ENCODE peak calls at places on chromosome 15, in ten cellular contexts. One of them, this sample, is unnamed.

GRCh38 chr15:74320358-74321247 is 46.8 kb downstream of the CYP11A1 start:
- DNase-seq in dorsolateral prefrontal cortex: peak; percentile 67
- DNase-seq in AG10803: peak; percentile 44
- DNase-seq in kidney: no peak
- DNase-seq in fibroblast of lung: no peak
- DNase-seq in RWPE1: peak; percentile 30
- DNase-seq in heart left ventricle: peak; percentile 64
- DNase-seq in OCI-LY7: peak; percentile 43
- DNase-seq in endothelial cell: peak; percentile 67
- DNase-seq in neural progenitor cell: peak; percentile 81
- DNase-seq in this sample: peak; percentile 46

GRCh38 chr15:35705885-35706590 is 160.1 kb upstream of the DPH6 start:
- DNase-seq in RWPE1: no peak
- DNase-seq in heart left ventricle: peak; percentile 53
- DNase-seq in OCI-LY7: no peak
- DNase-seq in kidney: no peak
- DNase-seq in neural progenitor cell: no peak
- DNase-seq in AG10803: peak; percentile 18
- DNase-seq in dorsolateral prefrontal cortex: no peak
- DNase-seq in endothelial cell: no peak
- DNase-seq in fibroblast of lung: peak; percentile 82
- DNase-seq in this sample: peak; percentile 33

GRCh38 chr15:31343831-31344230 is 17.2 kb downstream of the KLF13 start:
- DNase-seq in OCI-LY7: no peak
- DNase-seq in endothelial cell: no peak
- DNase-seq in neural progenitor cell: no peak
- DNase-seq in dorsolateral prefrontal cortex: no peak
- DNase-seq in RWPE1: no peak
- DNase-seq in heart left ventricle: no peak
- DNase-seq in AG10803: no peak
- DNase-seq in kidney: no peak
- DNase-seq in fibroblast of lung: no peak
- DNase-seq in this sample: no peak

GRCh38 chr15:84112025-84112424 is 123.5 kb upstream of the GOLGA6L4 start:
- DNase-seq in RWPE1: peak; percentile 5
- DNase-seq in fibroblast of lung: peak; percentile 45
- DNase-seq in dorsolateral prefrontal cortex: no peak
- DNase-seq in endothelial cell: no peak
- DNase-seq in heart left ventricle: no peak
- DNase-seq in kidney: no peak
- DNase-seq in neural progenitor cell: no peak
- DNase-seq in AG10803: no peak
- DNase-seq in OCI-LY7: no peak
- DNase-seq in this sample: peak; percentile 51

GRCh38 chr15:58401991-58402649 is 29.7 kb upstream of the LIPC start:
- DNase-seq in RWPE1: peak; percentile 31
- DNase-seq in AG10803: peak; percentile 19
- DNase-seq in endothelial cell: no peak
- DNase-seq in OCI-LY7: no peak
- DNase-seq in neural progenitor cell: no peak
- DNase-seq in heart left ventricle: no peak
- DNase-seq in dorsolateral prefrontal cortex: no peak
- DNase-seq in fibroblast of lung: no peak
- DNase-seq in kidney: no peak
- DNase-seq in this sample: peak; percentile 78

GRCh38 chr15:83158393-83158792 is 49.2 kb downstream of the HDGFL3 start:
- DNase-seq in endothelial cell: no peak
- DNase-seq in RWPE1: peak; percentile 33
- DNase-seq in fibroblast of lung: peak; percentile 66
- DNase-seq in heart left ventricle: no peak
- DNase-seq in kidney: no peak
- DNase-seq in OCI-LY7: no peak
- DNase-seq in neural progenitor cell: no peak
- DNase-seq in AG10803: no peak
- DNase-seq in dorsolateral prefrontal cortex: no peak
- DNase-seq in this sample: peak; percentile 49

GRCh38 chr15:73683624-73684536 is at the start of gene CD276:
- DNase-seq in heart left ventricle: peak; percentile 89
- DNase-seq in OCI-LY7: no peak
- DNase-seq in dorsolateral prefrontal cortex: peak; percentile 75
- DNase-seq in neural progenitor cell: peak; percentile 93
- DNase-seq in kidney: peak; percentile 90
- DNase-seq in RWPE1: peak; percentile 77
- DNase-seq in fibroblast of lung: peak; percentile 76
- DNase-seq in endothelial cell: peak; percentile 77
- DNase-seq in AG10803: peak; percentile 68
- DNase-seq in this sample: peak; percentile 33

GRCh38 chr15:57677206-57677605 is 29.3 kb upstream of the POLR2M start:
- DNase-seq in kidney: no peak
- DNase-seq in endothelial cell: no peak
- DNase-seq in fibroblast of lung: no peak
- DNase-seq in OCI-LY7: no peak
- DNase-seq in dorsolateral prefrontal cortex: no peak
- DNase-seq in neural progenitor cell: no peak
- DNase-seq in heart left ventricle: no peak
- DNase-seq in AG10803: peak; percentile 12
- DNase-seq in RWPE1: no peak
- DNase-seq in this sample: no peak

GRCh38 chr15:39369768-39370167 is 211.1 kb upstream of the THBS1 start:
- DNase-seq in AG10803: no peak
- DNase-seq in dorsolateral prefrontal cortex: no peak
- DNase-seq in heart left ventricle: no peak
- DNase-seq in fibroblast of lung: no peak
- DNase-seq in RWPE1: no peak
- DNase-seq in kidney: no peak
- DNase-seq in endothelial cell: no peak
- DNase-seq in OCI-LY7: no peak
- DNase-seq in neural progenitor cell: no peak
- DNase-seq in this sample: no peak

GRCh38 chr15:48538941-48539340 is 106.6 kb downstream of the FBN1 start:
- DNase-seq in fibroblast of lung: no peak
- DNase-seq in RWPE1: no peak
- DNase-seq in kidney: no peak
- DNase-seq in heart left ventricle: no peak
- DNase-seq in OCI-LY7: no peak
- DNase-seq in AG10803: no peak
- DNase-seq in dorsolateral prefrontal cortex: no peak
- DNase-seq in endothelial cell: no peak
- DNase-seq in neural progenitor cell: no peak
- DNase-seq in this sample: no peak
- TF ChIP-seq CTCF in fibroblast of lung: no peak
- TF ChIP-seq CTCF in RWPE1: no peak
- TF ChIP-seq CTCF in kidney: no peak
- TF ChIP-seq CTCF in heart left ventricle: no peak
- TF ChIP-seq CTCF in OCI-LY7: no peak
- TF ChIP-seq CTCF in AG10803: no peak
- TF ChIP-seq CTCF in dorsolateral prefrontal cortex: no peak
- TF ChIP-seq CTCF in endothelial cell: no peak
- TF ChIP-seq CTCF in neural progenitor cell: no peak
- TF ChIP-seq CTCF in this sample: no peak

GRCh38 chr15:78242128-78242527 is 7.8 kb upstream of the ACSBG1 start:
- DNase-seq in endothelial cell: peak; percentile 63
- DNase-seq in dorsolateral prefrontal cortex: no peak
- DNase-seq in OCI-LY7: peak; percentile 13
- DNase-seq in fibroblast of lung: no peak
- DNase-seq in RWPE1: no peak
- DNase-seq in heart left ventricle: no peak
- DNase-seq in AG10803: no peak
- DNase-seq in kidney: no peak
- DNase-seq in neural progenitor cell: peak; percentile 51
- DNase-seq in this sample: peak; percentile 17
- TF ChIP-seq CTCF in endothelial cell: peak; percentile 32
- TF ChIP-seq CTCF in dorsolateral prefrontal cortex: peak; percentile 32
- TF ChIP-seq CTCF in OCI-LY7: peak; percentile 68
- TF ChIP-seq CTCF in fibroblast of lung: peak; percentile 36
- TF ChIP-seq CTCF in RWPE1: peak; percentile 37
- TF ChIP-seq CTCF in heart left ventricle: no peak
- TF ChIP-seq CTCF in AG10803: peak; percentile 57
- TF ChIP-seq CTCF in kidney: no peak
- TF ChIP-seq CTCF in neural progenitor cell: peak; percentile 57
- TF ChIP-seq CTCF in this sample: peak; percentile 38

GRCh38 chr15:63166219-63166618 is 8.9 kb upstream of the RPS27L start:
- DNase-seq in neural progenitor cell: no peak
- DNase-seq in AG10803: peak; percentile 21
- DNase-seq in dorsolateral prefrontal cortex: no peak
- DNase-seq in heart left ventricle: no peak
- DNase-seq in RWPE1: no peak
- DNase-seq in kidney: no peak
- DNase-seq in fibroblast of lung: no peak
- DNase-seq in OCI-LY7: peak; percentile 45
- DNase-seq in endothelial cell: no peak
- DNase-seq in this sample: no peak
- TF ChIP-seq CTCF in neural progenitor cell: no peak
- TF ChIP-seq CTCF in AG10803: peak; percentile 19
- TF ChIP-seq CTCF in dorsolateral prefrontal cortex: no peak
- TF ChIP-seq CTCF in heart left ventricle: peak; percentile 8
- TF ChIP-seq CTCF in RWPE1: no peak
- TF ChIP-seq CTCF in kidney: peak; percentile 8
- TF ChIP-seq CTCF in fibroblast of lung: no peak
- TF ChIP-seq CTCF in OCI-LY7: peak; percentile 67
- TF ChIP-seq CTCF in endothelial cell: no peak
- TF ChIP-seq CTCF in this sample: peak; percentile 11

GRCh38 chr15:88258021-88258641 is 1.6 kb upstream of the NTRK3 start:
- DNase-seq in neural progenitor cell: peak; percentile 74
- DNase-seq in dorsolateral prefrontal cortex: peak; percentile 69
- DNase-seq in fibroblast of lung: peak; percentile 27
- DNase-seq in OCI-LY7: peak; percentile 29
- DNase-seq in kidney: no peak
- DNase-seq in endothelial cell: peak; percentile 71
- DNase-seq in RWPE1: no peak
- DNase-seq in heart left ventricle: no peak
- DNase-seq in AG10803: peak; percentile 11
- DNase-seq in this sample: no peak
- TF ChIP-seq CTCF in neural progenitor cell: peak; percentile 75
- TF ChIP-seq CTCF in dorsolateral prefrontal cortex: peak; percentile 42
- TF ChIP-seq CTCF in fibroblast of lung: no peak
- TF ChIP-seq CTCF in OCI-LY7: peak; percentile 64
- TF ChIP-seq CTCF in kidney: no peak
- TF ChIP-seq CTCF in endothelial cell: peak; percentile 73
- TF ChIP-seq CTCF in RWPE1: no peak
- TF ChIP-seq CTCF in heart left ventricle: peak; percentile 24
- TF ChIP-seq CTCF in AG10803: peak; percentile 30
- TF ChIP-seq CTCF in this sample: peak; percentile 13

GRCh38 chr15:100259266-100259665 is 82.5 kb downstream of the ADAMTS17 start:
- DNase-seq in dorsolateral prefrontal cortex: no peak
- DNase-seq in neural progenitor cell: no peak
- DNase-seq in fibroblast of lung: no peak
- DNase-seq in heart left ventricle: no peak
- DNase-seq in OCI-LY7: no peak
- DNase-seq in endothelial cell: no peak
- DNase-seq in AG10803: no peak
- DNase-seq in RWPE1: no peak
- DNase-seq in kidney: no peak
- DNase-seq in this sample: no peak
- TF ChIP-seq CTCF in dorsolateral prefrontal cortex: no peak
- TF ChIP-seq CTCF in neural progenitor cell: no peak
- TF ChIP-seq CTCF in fibroblast of lung: no peak
- TF ChIP-seq CTCF in heart left ventricle: no peak
- TF ChIP-seq CTCF in OCI-LY7: no peak
- TF ChIP-seq CTCF in endothelial cell: no peak
- TF ChIP-seq CTCF in AG10803: no peak
- TF ChIP-seq CTCF in RWPE1: no peak
- TF ChIP-seq CTCF in kidney: no peak
- TF ChIP-seq CTCF in this sample: no peak

GRCh38 chr15:90101969-90102890 is at the start of gene IDH2:
- DNase-seq in neural progenitor cell: peak; percentile 97
- DNase-seq in heart left ventricle: peak; percentile 86
- DNase-seq in dorsolateral prefrontal cortex: peak; percentile 80
- DNase-seq in kidney: peak; percentile 94
- DNase-seq in RWPE1: peak; percentile 93
- DNase-seq in fibroblast of lung: peak; percentile 80
- DNase-seq in OCI-LY7: peak; percentile 84
- DNase-seq in endothelial cell: peak; percentile 89
- DNase-seq in AG10803: peak; percentile 79
- DNase-seq in this sample: peak; percentile 84
- TF ChIP-seq CTCF in neural progenitor cell: no peak
- TF ChIP-seq CTCF in heart left ventricle: no peak
- TF ChIP-seq CTCF in dorsolateral prefrontal cortex: no peak
- TF ChIP-seq CTCF in kidney: no peak
- TF ChIP-seq CTCF in RWPE1: no peak
- TF ChIP-seq CTCF in fibroblast of lung: no peak
- TF ChIP-seq CTCF in OCI-LY7: no peak
- TF ChIP-seq CTCF in endothelial cell: no peak
- TF ChIP-seq CTCF in AG10803: no peak
- TF ChIP-seq CTCF in this sample: no peak

GRCh38 chr15:25891108-25891507 is 28.0 kb upstream of the ATP10A start:
- DNase-seq in RWPE1: no peak
- DNase-seq in neural progenitor cell: no peak
- DNase-seq in AG10803: no peak
- DNase-seq in kidney: no peak
- DNase-seq in fibroblast of lung: no peak
- DNase-seq in heart left ventricle: no peak
- DNase-seq in OCI-LY7: no peak
- DNase-seq in dorsolateral prefrontal cortex: no peak
- DNase-seq in endothelial cell: no peak
- DNase-seq in this sample: no peak

GRCh38 chr15:25897658-25898057 is 34.5 kb upstream of the ATP10A start:
- DNase-seq in neural progenitor cell: no peak
- DNase-seq in kidney: no peak
- DNase-seq in fibroblast of lung: no peak
- DNase-seq in endothelial cell: no peak
- DNase-seq in AG10803: no peak
- DNase-seq in dorsolateral prefrontal cortex: no peak
- DNase-seq in heart left ventricle: no peak
- DNase-seq in RWPE1: no peak
- DNase-seq in OCI-LY7: no peak
- DNase-seq in this sample: no peak

GRCh38 chr15:25893621-25894020 is 30.5 kb upstream of the ATP10A start:
- DNase-seq in fibroblast of lung: no peak
- DNase-seq in kidney: no peak
- DNase-seq in OCI-LY7: no peak
- DNase-seq in RWPE1: no peak
- DNase-seq in dorsolateral prefrontal cortex: no peak
- DNase-seq in AG10803: no peak
- DNase-seq in neural progenitor cell: no peak
- DNase-seq in heart left ventricle: no peak
- DNase-seq in endothelial cell: no peak
- DNase-seq in this sample: no peak

GRCh38 chr15:25892126-25892525 is 29.0 kb upstream of the ATP10A start:
- DNase-seq in fibroblast of lung: peak; percentile 79
- DNase-seq in neural progenitor cell: no peak
- DNase-seq in RWPE1: no peak
- DNase-seq in heart left ventricle: no peak
- DNase-seq in endothelial cell: no peak
- DNase-seq in OCI-LY7: no peak
- DNase-seq in dorsolateral prefrontal cortex: no peak
- DNase-seq in AG10803: peak; percentile 52
- DNase-seq in kidney: no peak
- DNase-seq in this sample: peak; percentile 62

GRCh38 chr15:25894371-25894902 is 31.3 kb upstream of the ATP10A start:
- DNase-seq in kidney: no peak
- DNase-seq in OCI-LY7: no peak
- DNase-seq in neural progenitor cell: no peak
- DNase-seq in AG10803: peak; percentile 49
- DNase-seq in dorsolateral prefrontal cortex: no peak
- DNase-seq in fibroblast of lung: no peak
- DNase-seq in heart left ventricle: no peak
- DNase-seq in RWPE1: no peak
- DNase-seq in endothelial cell: no peak
- DNase-seq in this sample: peak; percentile 31
- TF ChIP-seq CTCF in kidney: no peak
- TF ChIP-seq CTCF in OCI-LY7: no peak
- TF ChIP-seq CTCF in neural progenitor cell: no peak
- TF ChIP-seq CTCF in AG10803: no peak
- TF ChIP-seq CTCF in dorsolateral prefrontal cortex: no peak
- TF ChIP-seq CTCF in fibroblast of lung: no peak
- TF ChIP-seq CTCF in heart left ventricle: no peak
- TF ChIP-seq CTCF in RWPE1: no peak
- TF ChIP-seq CTCF in endothelial cell: no peak
- TF ChIP-seq CTCF in this sample: no peak

This sample was measured in epithelial cell of esophagus.